ENCODE peak calls at places on chromosomes 2 and 18, in eight cellular contexts. R is uterus, W is A549, C is suprapubic skin, I is heart left ventricle, Z is endothelial cell of umbilical vein, E is K562, U is IMR-90. N is an unnamed sample.

GRCh38 chr2:164960159-164960558 is 4.8 kb upstream of the SLC38A11 start:
- DNase-seq in R (no peak), W (no peak), C (no peak), I (no peak), Z (peak), E (no peak), U (no peak), N (no peak)

GRCh38 chr2:236919209-236919608 is 166.5 kb upstream of the COPS8 start:
- DNase-seq in R (no peak), W (no peak), C (no peak), I (no peak), Z (peak), E (no peak), U (peak), N (peak)

GRCh38 chr18:70461323-70462077 is 172.7 kb downstream of the SOCS6 start:
- DNase-seq in R (no peak), W (no peak), C (no peak), I (no peak), Z (no peak), E (peak), U (no peak), N (no peak)

GRCh38 chr18:57819671-57820460 is 16.8 kb upstream of the ATP8B1 start:
- DNase-seq in R (peak), W (peak), C (no peak), I (peak), Z (peak), E (peak), U (peak), N (no peak)

GRCh38 chr2:232518844-232519243 is 1.3 kb upstream of the PRSS56 start:
- DNase-seq in R (no peak), W (no peak), C (no peak), I (no peak), Z (no peak), E (no peak), U (no peak), N (no peak)

GRCh38 chr2:101736861-101737291 is 39.4 kb downstream of the MAP4K4 start:
- DNase-seq in R (no peak), W (peak), C (no peak), I (no peak), Z (peak), E (no peak), U (peak), N (no peak)

GRCh38 chr2:46806526-46806925 is 109.1 kb downstream of the MCFD2 start:
- DNase-seq in R (no peak), W (no peak), C (no peak), I (no peak), Z (peak), E (no peak), U (peak), N (no peak)

GRCh38 chr2:20561703-20562454 is 89.0 kb downstream of the HS1BP3 start:
- DNase-seq in R (no peak), W (no peak), C (no peak), I (no peak), Z (peak), E (peak), U (peak), N (no peak)

GRCh38 chr2:43676322-43677050 is at the start of gene C1GALT1C1L:
- DNase-seq in R (peak), W (peak), C (peak), I (peak), Z (peak), E (peak), U (peak), N (no peak)

GRCh38 chr2:71235930-71236587 is 9.2 kb upstream of the PAIP2B start:
- DNase-seq in R (no peak), W (no peak), C (no peak), I (no peak), Z (no peak), E (no peak), U (no peak), N (no peak)

GRCh38 chr18:37501136-37501535 is 64.5 kb downstream of the CELF4 start:
- DNase-seq in R (no peak), W (no peak), C (no peak), I (no peak), Z (no peak), E (no peak), U (no peak), N (no peak)

GRCh38 chr2:126776255-126776654 is 120.3 kb downstream of the GYPC start:
- DNase-seq in R (no peak), W (no peak), C (no peak), I (peak), Z (no peak), E (no peak), U (no peak), N (no peak)

GRCh38 chr2:240507060-240507777 is 50.6 kb downstream of the ANKMY1 start:
- DNase-seq in R (no peak), W (no peak), C (no peak), I (no peak), Z (no peak), E (no peak), U (no peak), N (peak)

GRCh38 chr2:33476100-33476792 is at the start of gene RASGRP3:
- DNase-seq in R (peak), W (peak), C (peak), I (peak), Z (peak), E (peak), U (peak), N (peak)

GRCh38 chr2:146370821-146371220 is 1474.0 kb upstream of the ACVR2A start:
- DNase-seq in R (no peak), W (no peak), C (no peak), I (no peak), Z (no peak), E (no peak), U (peak), N (no peak)

GRCh38 chr2:6949009-6949351 is 31.8 kb downstream of the RNF144A start:
- DNase-seq in R (no peak), W (no peak), C (no peak), I (no peak), Z (no peak), E (no peak), U (no peak), N (no peak)

GRCh38 chr2:133086176-133086575 is 416.2 kb upstream of the LYPD1 start:
- DNase-seq in R (no peak), W (no peak), C (no peak), I (no peak), Z (no peak), E (no peak), U (no peak), N (no peak)

GRCh38 chr2:74188018-74188601 is 9.4 kb upstream of the MOB1A start:
- DNase-seq in R (no peak), W (no peak), C (no peak), I (no peak), Z (no peak), E (no peak), U (peak), N (no peak)

GRCh38 chr2:128305555-128306080 is 13.1 kb downstream of the HS6ST1 start:
- DNase-seq in R (no peak), W (no peak), C (no peak), I (no peak), Z (no peak), E (peak), U (peak), N (no peak)

GRCh38 chr2:191927319-191927867 is 80.5 kb upstream of the CAVIN2 start:
- DNase-seq in R (peak), W (peak), C (no peak), I (peak), Z (peak), E (peak), U (peak), N (no peak)

GRCh38 chr18:28411806-28412205 is 234.9 kb upstream of the CDH2 start:
- DNase-seq in R (no peak), W (no peak), C (no peak), I (peak), Z (no peak), E (no peak), U (no peak), N (no peak)

GRCh38 chr2:16589465-16589864 is 76.2 kb downstream of the CYRIA start:
- DNase-seq in R (no peak), W (no peak), C (no peak), I (no peak), Z (no peak), E (no peak), U (no peak), N (no peak)

GRCh38 chr2:170822292-170822884 is 5.7 kb downstream of the GAD1 start:
- DNase-seq in R (no peak), W (no peak), C (no peak), I (no peak), Z (no peak), E (no peak), U (no peak), N (no peak)

GRCh38 chr2:137943035-137943830 is 21.0 kb upstream of the HNMT start:
- DNase-seq in R (no peak), W (no peak), C (no peak), I (no peak), Z (no peak), E (no peak), U (no peak), N (no peak)

GRCh38 chr2:181106229-181106628 is 125.8 kb downstream of the UBE2E3 start:
- DNase-seq in R (no peak), W (no peak), C (no peak), I (no peak), Z (no peak), E (no peak), U (no peak), N (no peak)

GRCh38 chr2:230134496-230135073 is 65.9 kb upstream of the SLC16A14 start:
- DNase-seq in R (no peak), W (no peak), C (no peak), I (no peak), Z (peak), E (no peak), U (peak), N (peak)

GRCh38 chr2:224405841-224406370 is 4.0 kb upstream of the FAM124B start:
- DNase-seq in R (no peak), W (no peak), C (no peak), I (no peak), Z (peak), E (no peak), U (no peak), N (no peak)

GRCh38 chr2:148122788-148123187 is 101.9 kb downstream of the MBD5 start:
- DNase-seq in R (no peak), W (no peak), C (no peak), I (no peak), Z (no peak), E (no peak), U (peak), N (no peak)

GRCh38 chr2:205477016-205477705 is 205.1 kb upstream of the NRP2 start:
- DNase-seq in R (no peak), W (no peak), C (no peak), I (no peak), Z (no peak), E (no peak), U (peak), N (peak)

GRCh38 chr2:227325056-227325823 is at the start of gene MFF:
- DNase-seq in R (peak), W (peak), C (peak), I (peak), Z (peak), E (peak), U (peak), N (peak)
- TF ChIP-seq CTCF in R (no peak), W (peak), C (no peak), I (no peak), Z (no peak), E (peak), U (no peak), N (peak)

GRCh38 chr18:13176847-13177246 is 41.7 kb upstream of the LDLRAD4 start:
- DNase-seq in R (no peak), W (no peak), C (no peak), I (no peak), Z (no peak), E (no peak), U (no peak), N (no peak)
- TF ChIP-seq POLR2A in R (no peak), W (no peak), C (no peak), I (no peak), Z (no peak), E (no peak), U (no peak), N (no peak)

GRCh38 chr2:184530239-184530638 is 68.1 kb upstream of the ZNF804A start:
- DNase-seq in R (no peak), W (no peak), C (no peak), I (no peak), Z (no peak), E (no peak), U (no peak), N (no peak)

GRCh38 chr2:184523732-184524131 is 74.6 kb upstream of the ZNF804A start:
- DNase-seq in R (no peak), W (no peak), C (peak), I (no peak), Z (no peak), E (no peak), U (no peak), N (no peak)

GRCh38 chr2:184524551-184525382 is 73.6 kb upstream of the ZNF804A start:
- DNase-seq in R (no peak), W (no peak), C (peak), I (no peak), Z (no peak), E (no peak), U (no peak), N (no peak)

GRCh38 chr2:184528119-184528518 is 70.2 kb upstream of the ZNF804A start:
- DNase-seq in R (no peak), W (no peak), C (no peak), I (no peak), Z (no peak), E (no peak), U (no peak), N (no peak)

GRCh38 chr2:184527058-184527457 is 71.3 kb upstream of the ZNF804A start:
- DNase-seq in R (no peak), W (no peak), C (no peak), I (no peak), Z (no peak), E (no peak), U (no peak), N (no peak)
- TF ChIP-seq CTCF in R (no peak), W (no peak), C (no peak), I (no peak), Z (no peak), E (no peak), U (no peak), N (no peak)

GRCh38 chr2:28419003-28419704 is 26.5 kb downstream of the FOSL2 start:
- DNase-seq in R (no peak), W (no peak), C (peak), I (no peak), Z (no peak), E (peak), U (no peak), N (no peak)
- TF ChIP-seq POLR2A in R (no peak), W (no peak), C (no peak), I (no peak), Z (no peak), E (no peak), U (no peak), N (no peak)

DNA sequence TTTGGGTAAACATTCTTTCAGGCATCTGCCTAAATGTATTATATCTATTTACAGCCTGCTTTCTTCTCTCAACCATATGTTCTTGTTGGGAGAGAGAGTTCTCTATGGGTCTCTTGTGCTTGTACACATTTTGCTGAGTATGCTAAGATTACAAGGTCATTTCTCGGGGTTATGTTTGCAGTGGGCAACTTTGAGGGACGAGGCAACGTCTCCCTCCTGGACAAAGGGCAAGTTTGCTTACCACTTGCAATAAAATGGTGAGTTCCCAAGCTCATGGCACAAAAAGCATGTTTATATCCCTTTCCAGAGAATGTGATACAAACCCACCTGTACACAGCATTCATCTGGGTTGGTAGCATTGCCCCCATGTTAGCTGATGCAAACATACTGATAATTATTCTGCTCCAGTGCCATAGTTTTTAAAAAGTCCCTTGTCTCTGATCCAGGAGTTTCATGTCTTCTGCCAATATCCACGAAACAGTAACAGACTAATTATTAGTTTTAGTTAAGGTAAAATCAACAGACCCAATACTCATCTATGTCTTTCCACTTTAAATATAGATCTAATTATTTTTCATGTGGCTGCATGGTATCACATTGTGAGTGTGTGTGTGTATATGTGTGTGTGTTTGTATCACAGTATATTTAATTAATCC is 84.2 kb upstream of the MAPK4 start:
- DNase-seq in R (no peak), W (no peak), C (no peak), I (no peak), Z (no peak), E (no peak), U (no peak), N (no peak)
- TF ChIP-seq CTCF in R (no peak), W (no peak), C (no peak), I (no peak), Z (no peak), E (no peak), U (no peak), N (no peak)

GRCh38 chr18:75454022-75454795 is 26.7 kb upstream of the SMIM21 start:
- DNase-seq in R (no peak), W (no peak), C (no peak), I (no peak), Z (no peak), E (no peak), U (peak), N (no peak)

GRCh38 chr18:75455249-75456183 is 28.0 kb upstream of the SMIM21 start:
- DNase-seq in R (no peak), W (no peak), C (no peak), I (no peak), Z (peak), E (no peak), U (peak), N (no peak)

DNA sequence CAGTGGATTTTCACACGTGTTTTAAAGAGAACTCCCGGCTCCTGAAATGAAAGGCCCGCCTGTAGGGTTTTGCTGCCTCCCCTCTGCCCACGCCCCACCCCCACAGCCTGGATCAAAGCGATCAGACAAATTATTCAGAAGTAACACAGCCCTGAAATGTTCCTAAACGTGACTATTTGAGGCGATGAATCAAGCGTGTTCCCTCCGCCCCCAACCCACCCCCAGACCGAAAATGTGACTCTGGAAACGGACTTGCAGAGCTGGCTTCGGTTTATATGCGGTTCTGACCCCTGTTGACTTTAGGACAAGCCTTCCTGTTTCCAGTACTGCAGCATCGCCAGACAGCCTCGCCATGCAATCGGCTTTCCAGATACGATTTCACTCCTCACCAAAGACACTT is 28.8 kb upstream of the SMIM21 start:
- DNase-seq in R (no peak), W (no peak), C (no peak), I (no peak), Z (no peak), E (no peak), U (no peak), N (no peak)
- TF ChIP-seq POLR2A in R (no peak), W (no peak), C (no peak), I (no peak), Z (no peak), E (no peak), U (no peak), N (no peak)

DNA sequence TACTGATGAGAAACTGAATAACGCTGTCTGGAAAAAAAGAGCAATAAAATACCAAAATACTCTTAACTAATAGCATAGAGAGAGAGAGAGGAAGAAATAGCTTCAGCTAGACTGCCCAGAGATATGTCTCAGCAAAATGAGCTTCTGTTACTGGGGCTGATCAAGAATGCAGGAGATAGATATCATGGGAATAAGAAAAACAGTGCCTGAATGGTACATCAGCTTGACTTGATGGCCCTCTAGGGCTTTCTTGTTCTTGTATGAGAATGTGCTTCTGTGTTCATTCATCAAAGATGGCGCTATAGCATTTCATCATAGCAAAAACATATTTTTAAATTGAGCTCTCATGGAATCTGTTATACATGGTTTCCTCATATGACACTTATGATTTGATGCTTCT is 151.2 kb downstream of the CALCRL start:
- DNase-seq in R (no peak), W (no peak), C (no peak), I (no peak), Z (no peak), E (no peak), U (no peak), N (no peak)
- TF ChIP-seq CTCF in R (no peak), W (no peak), C (no peak), I (no peak), Z (no peak), E (no peak), U (no peak), N (no peak)

DNA sequence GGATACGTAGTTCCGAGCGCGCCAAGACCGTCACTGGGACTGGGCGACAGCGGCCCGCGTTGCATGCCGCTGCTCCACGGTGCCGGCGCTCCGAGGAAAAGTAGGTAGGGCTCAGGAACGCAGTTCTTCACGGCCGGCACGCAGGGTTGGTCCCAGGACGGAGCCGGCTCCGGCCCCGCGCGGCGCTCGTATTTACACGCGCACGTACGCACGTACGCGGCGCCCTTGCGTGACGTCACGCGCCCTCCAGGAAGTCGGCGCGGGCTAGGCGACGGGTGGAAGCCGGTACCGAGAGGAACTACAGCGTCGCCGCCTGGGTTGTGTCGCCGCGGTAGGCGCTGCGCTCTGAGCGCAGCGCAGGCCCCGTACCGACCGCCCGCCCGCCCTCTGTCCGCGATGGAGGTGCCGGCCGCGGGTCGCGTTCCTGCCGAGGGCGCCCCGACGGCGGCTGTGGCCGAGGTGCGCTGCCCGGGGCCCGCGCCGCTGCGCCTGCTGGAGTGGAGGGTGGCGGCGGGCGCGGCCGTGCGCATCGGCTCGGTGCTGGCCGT is at the start of gene CTDP1:
- DNase-seq in R (peak), W (peak), C (peak), I (peak), Z (peak), E (peak), U (peak), N (peak)
- TF ChIP-seq POLR2A in R (peak), W (peak), C (no peak), I (no peak), Z (no peak), E (no peak), U (no peak), N (peak)

DNA sequence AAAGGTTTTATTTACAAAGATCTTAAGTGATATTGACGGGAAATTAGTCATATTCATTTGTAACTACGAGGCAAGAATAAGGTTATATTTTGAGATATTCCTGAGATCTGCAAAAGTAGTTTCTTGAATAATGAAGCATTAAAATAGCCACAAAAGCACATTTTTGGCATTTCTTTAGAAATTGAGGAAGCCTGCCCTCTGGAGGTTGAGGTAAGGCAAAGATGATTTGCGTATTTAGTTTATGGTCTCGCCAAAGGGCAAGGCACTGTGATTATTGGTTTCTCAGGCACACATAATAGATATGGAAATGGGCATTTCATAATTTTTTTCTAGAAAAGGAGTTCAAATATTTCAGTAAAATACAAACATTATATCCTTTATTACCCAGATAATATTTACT is 143.7 kb upstream of the RPRM start:
- DNase-seq in R (no peak), W (no peak), C (no peak), I (no peak), Z (no peak), E (no peak), U (no peak), N (no peak)
- TF ChIP-seq CTCF in R (no peak), W (peak), C (no peak), I (no peak), Z (no peak), E (no peak), U (no peak), N (no peak)